ENCODE peak calls at places on chromosome 17, in nine cellular contexts. Y is EL, F is DMS153, X is mucosa of descending colon, T is T-cell, L is tibial artery, K is Kasumi-1, C is germinal center, U is HEK293T. I is an unnamed sample.

GRCh38 chr17:7213895-7214299 is 5.7 kb downstream of the DLG4 start:
- DNase-seq in C (no peak), T (no peak), U (peak), K (peak), L (no peak), Y (peak), X (peak), F (peak), I (peak)

GRCh38 chr17:57035971-57036481 is 49.0 kb upstream of the AKAP1 start:
- DNase-seq in F (peak), T (no peak), K (no peak), Y (no peak), X (peak), U (no peak), C (no peak), L (no peak), I (no peak)

GRCh38 chr17:75758131-75758905 is 6.7 kb downstream of the GALK1 start:
- DNase-seq in K (peak), F (no peak), C (no peak), T (no peak), Y (no peak), L (no peak), X (no peak), U (no peak), I (no peak)

GRCh38 chr17:35486920-35487727 is 38.6 kb upstream of the SLFN13 start:
- DNase-seq in L (no peak), X (peak), T (peak), U (no peak), F (no peak), K (peak), Y (peak), C (peak), I (peak)

GRCh38 chr17:2347805-2348685 is 10.7 kb downstream of the SGSM2 start:
- DNase-seq in L (no peak), K (no peak), Y (peak), T (no peak), X (peak), C (no peak), U (peak), F (peak), I (no peak)

GRCh38 chr17:79942591-79943353 is 92.9 kb downstream of the TBC1D16 start:
- DNase-seq in K (peak), T (no peak), X (no peak), L (peak), C (no peak), F (no peak), Y (peak), U (no peak), I (peak)

GRCh38 chr17:22671110-22671509 is 978.8 kb downstream of the KCNJ18 start:
- DNase-seq in T (no peak), X (no peak), F (no peak), L (no peak), K (no peak), U (no peak), C (no peak), Y (no peak), I (no peak)

GRCh38 chr17:17859909-17860760 is 23.3 kb upstream of the SREBF1 start:
- DNase-seq in K (peak), X (peak), C (peak), Y (peak), U (peak), F (peak), T (peak), L (peak), I (peak)

GRCh38 chr17:15510361-15510760 is 42.9 kb upstream of the CDRT4 start:
- DNase-seq in T (no peak), X (no peak), L (no peak), F (no peak), Y (peak), K (no peak), U (no peak), C (no peak), I (no peak)

GRCh38 chr17:74521701-74522201 is 9.5 kb downstream of the CD300LB start:
- DNase-seq in K (peak), U (peak), L (peak), C (peak), X (no peak), T (no peak), F (no peak), Y (no peak), I (no peak)

GRCh38 chr17:1154704-1155103 is 25.1 kb downstream of the ABR start:
- DNase-seq in F (no peak), K (no peak), U (no peak), L (peak), T (no peak), C (no peak), Y (no peak), X (no peak), I (peak)

GRCh38 chr17:49996495-49997255 is 1.7 kb upstream of the DLX3 start:
- DNase-seq in X (peak), T (peak), Y (peak), U (peak), C (peak), F (no peak), L (peak), K (peak), I (peak)

GRCh38 chr17:45432405-45433113 is at the start of gene ARHGAP27:
- DNase-seq in Y (peak), F (peak), X (peak), K (peak), C (peak), L (no peak), T (no peak), U (peak), I (peak)

GRCh38 chr17:19551708-19552148 is 18.1 kb downstream of the SLC47A1 start:
- DNase-seq in L (peak), T (no peak), X (peak), F (no peak), C (no peak), U (no peak), K (no peak), Y (no peak), I (no peak)

GRCh38 chr17:1039511-1040215 is 42.7 kb downstream of the TIMM22 start:
- DNase-seq in Y (no peak), C (no peak), T (no peak), L (peak), U (no peak), X (peak), K (peak), F (no peak), I (peak)

GRCh38 chr17:74417178-74418045 is 14.5 kb upstream of the GPRC5C start:
- DNase-seq in U (no peak), L (no peak), X (peak), K (no peak), C (no peak), Y (peak), F (no peak), T (no peak), I (no peak)

GRCh38 chr17:74532115-74532514 is 840 bp upstream of the CD300LB start:
- DNase-seq in U (no peak), Y (no peak), L (peak), C (no peak), T (no peak), K (peak), X (peak), F (no peak), I (peak)

I was measured in left ventricle myocardium inferior.